ENCODE peak calls at places on chromosome 20, in ten cellular contexts. Q is esophagus muscularis mucosa, V is NB4, S is adrenal gland, K is uterus, I is suprapubic skin, H is A549, Y is sigmoid colon, M is tibial nerve, A is heart left ventricle. R is an unnamed sample.

GRCh38 chr20:38239406-38239805 is 21.1 kb downstream of the KIAA1755 start:
- DNase-seq in Q (no peak), V (no peak), A (no peak), M (no peak), K (no peak), H (no peak), I (no peak), S (no peak), Y (no peak), R (no peak)

GRCh38 chr20:3751664-3752385 is 15.7 kb downstream of the ADISSP start:
- DNase-seq in M (no peak), Y (peak), S (peak), Q (no peak), V (no peak), I (no peak), H (no peak), K (no peak), A (peak), R (peak)

GRCh38 chr20:50510706-50511401 is 671 bp downstream of the PTPN1 start:
- DNase-seq in H (no peak), S (no peak), K (no peak), A (peak), M (no peak), Q (no peak), I (peak), Y (no peak), V (peak), R (no peak)

GRCh38 chr20:23232219-23232581 is 118.4 kb upstream of the NXT1 start:
- DNase-seq in I (no peak), K (no peak), A (no peak), Y (no peak), V (no peak), Q (peak), M (no peak), S (no peak), H (no peak), R (no peak)

GRCh38 chr20:48750941-48751620 is 76.7 kb downstream of the PREX1 start:
- DNase-seq in H (no peak), I (no peak), S (peak), V (peak), K (no peak), Y (no peak), M (no peak), A (peak), Q (no peak), R (peak)

GRCh38 chr20:58618694-58619540 is 32.2 kb upstream of the STX16 start:
- DNase-seq in Q (no peak), K (no peak), V (no peak), A (no peak), M (no peak), S (no peak), I (no peak), H (no peak), Y (no peak), R (peak)

GRCh38 chr20:56439784-56440291 is 27.8 kb downstream of the CASS4 start:
- DNase-seq in A (peak), V (peak), M (no peak), Y (peak), K (no peak), Q (no peak), S (no peak), I (no peak), H (no peak), R (peak)

GRCh38 chr20:271069-271468 is 13.5 kb downstream of the DEFB132 start:
- DNase-seq in S (no peak), K (no peak), H (no peak), Y (no peak), Q (no peak), M (no peak), I (no peak), V (no peak), A (no peak), R (no peak)

GRCh38 chr20:36791862-36792261 is 18.3 kb upstream of the DSN1 start:
- DNase-seq in Y (no peak), A (no peak), V (no peak), H (no peak), K (no peak), Q (no peak), S (no peak), I (no peak), M (no peak), R (no peak)

GRCh38 chr20:58511364-58511763 is 3.8 kb downstream of the APCDD1L start:
- DNase-seq in M (no peak), Y (no peak), Q (peak), K (no peak), H (no peak), V (peak), A (no peak), I (no peak), S (peak), R (no peak)

GRCh38 chr20:9485614-9486325 is 28.6 kb upstream of the LAMP5 start:
- DNase-seq in A (no peak), Y (no peak), H (no peak), V (no peak), Q (no peak), M (no peak), S (no peak), K (no peak), I (no peak), R (no peak)

GRCh38 chr20:58515240-58516212 is at the start of gene APCDD1L:
- DNase-seq in S (no peak), K (no peak), A (no peak), H (no peak), Y (peak), V (no peak), M (no peak), I (no peak), Q (no peak), R (no peak)

GRCh38 chr20:50374541-50375078 is 135.6 kb upstream of the PTPN1 start:
- DNase-seq in V (no peak), I (no peak), Q (no peak), H (no peak), M (no peak), Y (no peak), K (no peak), A (no peak), S (no peak), R (no peak)

GRCh38 chr20:41344477-41344876 is 3.9 kb downstream of the LPIN3 start:
- DNase-seq in I (no peak), H (no peak), V (no peak), M (no peak), S (no peak), K (no peak), Y (peak), Q (no peak), A (no peak), R (no peak)

GRCh38 chr20:4817230-4817671 is 95.5 kb downstream of the PRND start:
- DNase-seq in S (no peak), K (no peak), A (no peak), M (no peak), Q (no peak), Y (no peak), H (peak), I (no peak), V (peak), R (no peak)

GRCh38 chr20:56554869-56555268 is 21.8 kb downstream of the FAM209B start:
- DNase-seq in M (peak), H (peak), K (no peak), V (peak), Q (no peak), S (peak), A (peak), Y (no peak), I (no peak), R (no peak)

GRCh38 chr20:63896136-63896890 is 1.4 kb downstream of the DNAJC5 start:
- DNase-seq in A (peak), K (no peak), V (peak), M (peak), S (peak), H (peak), Y (no peak), Q (no peak), I (no peak), R (peak)

GRCh38 chr20:49821850-49822249 is 9.2 kb downstream of the SLC9A8 start:
- DNase-seq in I (no peak), A (peak), K (no peak), V (no peak), M (no peak), S (no peak), H (no peak), Q (no peak), Y (no peak), R (no peak)

GRCh38 chr20:53718622-53719021 is 125.0 kb upstream of the ZNF217 start:
- DNase-seq in Y (no peak), H (no peak), M (no peak), V (no peak), A (no peak), I (no peak), K (no peak), Q (no peak), S (no peak), R (no peak)

GRCh38 chr20:55394592-55394991 is 610.7 kb downstream of the CBLN4 start:
- DNase-seq in M (no peak), K (no peak), S (no peak), I (no peak), H (no peak), Q (no peak), V (no peak), A (no peak), Y (no peak), R (no peak)

GRCh38 chr20:60020251-60020650 is 62.0 kb downstream of the CDH26 start:
- DNase-seq in H (no peak), A (no peak), M (no peak), K (no peak), I (no peak), Y (no peak), V (no peak), S (no peak), Q (no peak), R (no peak)

GRCh38 chr20:64234291-64234791 is 21.2 kb upstream of the PCMTD2 start:
- DNase-seq in Q (no peak), K (no peak), M (no peak), H (no peak), A (no peak), S (no peak), V (no peak), Y (no peak), I (no peak), R (no peak)

GRCh38 chr20:39643292-39643691 is 681.1 kb downstream of the DHX35 start:
- DNase-seq in M (no peak), Y (no peak), V (no peak), S (no peak), H (no peak), A (no peak), I (no peak), K (no peak), Q (no peak), R (no peak)

GRCh38 chr20:8303651-8304050 is 171.6 kb downstream of the PLCB1 start:
- DNase-seq in I (no peak), K (no peak), S (no peak), Q (no peak), H (no peak), V (no peak), Y (no peak), M (no peak), A (no peak), R (no peak)

GRCh38 chr20:61454053-61454452 is 202.0 kb downstream of the CDH4 start:
- DNase-seq in M (no peak), S (no peak), V (no peak), H (no peak), I (no peak), Q (no peak), Y (no peak), K (no peak), A (no peak), R (no peak)

GRCh38 chr20:16368645-16369292 is 204.5 kb downstream of the KIF16B start:
- DNase-seq in Q (peak), V (no peak), K (no peak), M (no peak), H (peak), A (no peak), S (no peak), I (no peak), Y (no peak), R (no peak)

GRCh38 chr20:4581838-4582237 is 139.9 kb upstream of the PRND start:
- DNase-seq in I (no peak), H (no peak), V (no peak), Q (peak), M (no peak), A (no peak), K (no peak), Y (no peak), S (no peak), R (no peak)

GRCh38 chr20:11301699-11302098 is 616.0 kb upstream of the BTBD3 start:
- DNase-seq in K (no peak), V (no peak), I (no peak), Y (no peak), S (no peak), H (no peak), Q (no peak), A (no peak), M (no peak), R (no peak)

GRCh38 chr20:3237958-3238615 is 903 bp downstream of the SLC4A11 start:
- DNase-seq in I (no peak), V (no peak), H (no peak), S (no peak), K (no peak), Q (no peak), Y (no peak), A (no peak), M (no peak), R (no peak)

GRCh38 chr20:5008743-5009142 is 7.4 kb upstream of the SLC23A2 start:
- DNase-seq in S (peak), I (no peak), Y (no peak), H (no peak), K (no peak), V (peak), A (no peak), Q (no peak), M (no peak), R (peak)

GRCh38 chr20:64264091-64264490 is 8.5 kb downstream of the PCMTD2 start:
- DNase-seq in K (no peak), I (no peak), M (no peak), S (no peak), Y (no peak), H (no peak), Q (no peak), V (no peak), A (no peak), R (no peak)

GRCh38 chr20:59515013-59515905 is 89.1 kb upstream of the PHACTR3 start:
- DNase-seq in M (peak), V (peak), H (peak), K (peak), A (peak), S (peak), I (no peak), Q (peak), Y (no peak), R (peak)

GRCh38 chr20:53130819-53131218 is 158.7 kb downstream of the TSHZ2 start:
- DNase-seq in Q (no peak), I (no peak), A (no peak), S (no peak), Y (no peak), H (no peak), K (no peak), V (no peak), M (no peak), R (no peak)

GRCh38 chr20:9551808-9552550 is 37.6 kb downstream of the LAMP5 start:
- DNase-seq in Y (no peak), V (no peak), I (no peak), H (no peak), M (no peak), S (no peak), K (no peak), Q (no peak), A (no peak), R (no peak)

GRCh38 chr20:36268501-36269342 is 32.4 kb downstream of the AAR2 start:
- DNase-seq in S (no peak), A (no peak), I (no peak), M (no peak), K (no peak), V (no peak), H (no peak), Q (no peak), Y (peak), R (no peak)

GRCh38 chr20:31476648-31477220 is 1.6 kb downstream of the REM1 start:
- DNase-seq in H (no peak), K (no peak), M (no peak), Q (no peak), V (no peak), Y (no peak), I (no peak), S (no peak), A (no peak), R (no peak)

GRCh38 chr20:38805502-38805957 is at the start of gene PPP1R16B:
- DNase-seq in Y (no peak), H (peak), V (peak), A (peak), S (no peak), I (no peak), M (no peak), Q (no peak), K (peak), R (peak)

GRCh38 chr20:44733341-44734069 is 12.2 kb upstream of the KCNK15 start:
- DNase-seq in S (peak), H (peak), Y (peak), M (peak), I (peak), K (peak), V (peak), A (peak), Q (no peak), R (no peak)

GRCh38 chr20:44736170-44737021 is 9.3 kb upstream of the KCNK15 start:
- DNase-seq in Y (peak), H (peak), M (peak), A (peak), Q (no peak), S (peak), V (peak), K (peak), I (no peak), R (peak)

GRCh38 chr20:44734938-44735337 is 10.7 kb upstream of the KCNK15 start:
- DNase-seq in I (no peak), A (no peak), S (no peak), H (peak), Y (no peak), Q (no peak), M (no peak), V (no peak), K (no peak), R (no peak)

GRCh38 chr20:44737116-44737515 is 8.5 kb upstream of the KCNK15 start:
- DNase-seq in M (no peak), H (no peak), A (no peak), I (no peak), Q (no peak), Y (no peak), K (no peak), S (no peak), V (no peak), R (no peak)

DNA sequence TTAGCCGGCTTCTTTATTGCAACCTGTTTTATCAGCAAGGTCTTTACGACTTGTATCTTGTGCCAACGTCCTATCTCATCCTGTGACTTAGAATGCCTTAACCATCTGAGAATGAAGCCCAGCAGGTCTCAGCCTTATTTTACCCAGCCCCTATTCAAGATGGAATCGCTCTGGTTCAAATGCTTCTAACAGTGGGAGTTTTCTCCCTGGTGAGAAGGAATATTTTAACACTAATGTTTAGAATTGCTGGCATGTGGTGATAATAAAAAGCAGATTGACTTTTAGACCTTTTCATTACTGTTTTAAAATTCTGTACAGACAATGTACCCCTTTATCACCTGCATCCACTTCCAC is 9.9 kb upstream of the KCNK15 start:
- DNase-seq in V (no peak), I (no peak), K (no peak), S (no peak), M (no peak), Q (no peak), H (no peak), Y (no peak), A (no peak), R (no peak)
- H3K4me3 ChIP-seq in V (no peak), I (no peak), K (no peak), S (peak), M (no peak), Q (no peak), H (no peak), Y (no peak), A (peak), R (no peak)

GRCh38 chr20:1275919-1276318 is 9.8 kb downstream of the SNPH start:
- DNase-seq in A (no peak), H (no peak), K (no peak), S (no peak), V (no peak), Q (peak), I (no peak), M (no peak), Y (no peak), R (no peak)
- TF ChIP-seq POLR2A in A (no peak), H (no peak), K (no peak), S (no peak), V (no peak), Q (no peak), I (no peak), M (no peak), Y (no peak), R (no peak)

GRCh38 chr20:45909817-45910669 is 1.9 kb downstream of the PLTP start:
- DNase-seq in K (peak), V (peak), I (no peak), H (no peak), S (peak), Q (no peak), M (no peak), Y (no peak), A (no peak), R (no peak)

GRCh38 chr20:45911486-45912343 is at the start of gene PLTP:
- DNase-seq in S (peak), M (peak), H (no peak), A (peak), K (peak), Q (no peak), I (peak), Y (peak), V (peak), R (peak)

GRCh38 chr20:45913105-45913504 is 1.1 kb upstream of the PLTP start:
- DNase-seq in Y (no peak), S (no peak), K (no peak), M (no peak), I (no peak), H (no peak), V (no peak), Q (no peak), A (no peak), R (no peak)

GRCh38 chr20:45910670-45911485 is 1.1 kb downstream of the PLTP start:
- DNase-seq in A (peak), S (peak), V (peak), H (peak), K (peak), M (peak), Q (peak), I (peak), Y (peak), R (peak)

DNA sequence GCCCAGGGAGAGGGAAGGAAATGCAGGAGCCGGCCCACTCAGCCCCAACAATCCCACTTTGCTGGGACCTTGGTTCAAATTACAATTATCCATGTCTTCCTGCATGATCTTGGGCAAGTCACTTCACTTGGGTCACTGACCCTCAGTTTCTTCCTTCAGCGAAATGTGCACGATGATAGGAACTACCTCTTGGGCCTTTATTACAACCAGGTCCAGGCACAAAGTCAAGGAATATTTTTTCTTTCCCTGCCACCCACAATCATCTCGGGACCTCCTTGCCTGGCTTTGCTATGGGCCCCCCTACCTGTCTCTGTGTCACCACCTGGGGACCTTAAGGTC is 358 bp upstream of the PLTP start:
- DNase-seq in S (no peak), V (no peak), M (no peak), H (no peak), K (no peak), Q (no peak), A (no peak), I (no peak), Y (no peak), R (no peak)
- H3K4me3 ChIP-seq in S (peak), V (peak), M (peak), H (no peak), K (peak), Q (peak), A (peak), I (peak), Y (peak), R (peak)

GRCh38 chr20:34096699-34097420 is 15.2 kb downstream of the EIF2S2 start:
- DNase-seq in S (no peak), A (no peak), V (no peak), Y (no peak), Q (no peak), K (no peak), I (no peak), M (no peak), H (no peak), R (no peak)
- TF ChIP-seq POLR2A in S (no peak), A (no peak), V (no peak), Y (no peak), Q (no peak), K (no peak), I (no peak), M (no peak), H (no peak), R (no peak)

DNA sequence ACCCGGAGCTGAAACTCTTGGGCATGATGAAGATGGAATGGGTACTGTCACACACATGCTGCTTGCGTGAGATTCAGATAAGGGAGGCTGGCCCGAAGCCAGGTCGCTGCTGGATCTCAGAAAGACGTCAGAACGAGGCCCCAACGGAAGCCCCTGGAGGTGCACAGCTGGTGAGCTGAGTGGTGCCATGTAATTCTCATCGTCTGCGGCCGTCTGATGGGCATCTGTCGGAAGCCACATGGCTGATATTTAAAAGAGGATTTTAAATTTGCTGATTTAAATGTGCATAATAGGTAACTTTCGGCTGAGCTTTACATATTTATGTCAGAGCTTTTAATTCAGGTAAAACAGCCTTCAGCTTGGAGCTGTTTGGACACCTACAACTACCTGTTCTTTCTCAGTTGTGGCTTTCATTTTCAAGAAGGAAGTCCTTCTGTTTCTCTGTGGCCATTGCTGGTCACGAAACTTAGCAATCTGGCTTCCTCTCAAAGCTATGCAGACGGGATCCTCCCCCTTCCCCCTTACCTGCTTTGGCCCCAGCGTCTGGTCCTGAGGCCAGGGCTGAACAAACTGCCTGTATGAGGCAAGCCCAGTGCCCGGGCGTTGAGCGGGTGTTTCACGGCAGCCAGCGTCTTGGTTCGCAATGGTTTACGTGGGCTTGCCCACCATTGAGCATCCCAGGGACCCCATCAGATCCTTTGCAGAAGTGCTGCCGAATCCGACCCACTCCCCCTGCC is 9.2 kb downstream of the SLCO4A1 start:
- DNase-seq in V (no peak), H (no peak), M (peak), Q (no peak), S (peak), K (peak), I (peak), Y (peak), A (no peak), R (peak)
- H3K4me3 ChIP-seq in V (no peak), H (no peak), M (no peak), Q (peak), S (no peak), K (no peak), I (peak), Y (no peak), A (peak), R (no peak)

R was measured in upper lobe of left lung.